ENCODE peak calls at places on chromosomes 4 and X, in ten cellular contexts. T, P, Z, V, X, L, E, I, W and S are unnamed samples. For H3K27me3, the result is how much of the 10 kb centered on the place peaks cover.

GRCh38 chr4:158121203-158121586 is 51.6 kb downstream of the GASK1B start:
- DNase-seq in T (no peak), P (no peak), Z (no peak), V (no peak), X (no peak), L (peak), E (no peak), I (no peak), W (peak), S (no peak)

GRCh38 chr4:38860788-38861424 is 4.3 kb upstream of the TLR6 start:
- DNase-seq in T (no peak), P (peak), Z (peak), V (no peak), X (peak), L (no peak), E (peak), I (peak), W (no peak), S (peak)

GRCh38 chr4:177047851-177048174 is 255.1 kb upstream of the VEGFC start:
- DNase-seq in T (no peak), P (no peak), Z (no peak), V (no peak), X (no peak), L (no peak), E (no peak), I (no peak), W (no peak), S (no peak)

GRCh38 chr4:184444953-184445309 is 29.4 kb downstream of the IRF2 start:
- DNase-seq in T (no peak), P (no peak), Z (no peak), V (no peak), X (no peak), L (no peak), E (no peak), I (no peak), W (no peak), S (no peak)

GRCh38 chr4:144670776-144671175 is 24.8 kb downstream of the HHIP start:
- DNase-seq in T (no peak), P (no peak), Z (no peak), V (no peak), X (no peak), L (no peak), E (no peak), I (no peak), W (no peak), S (no peak)

GRCh38 chr4:152947311-152947710 is 11.2 kb downstream of the FHDC1 start:
- DNase-seq in T (no peak), P (no peak), Z (no peak), V (no peak), X (no peak), L (no peak), E (no peak), I (no peak), W (no peak), S (no peak)

GRCh38 chr4:5823542-5824211 is 69.2 kb downstream of the CRMP1 start:
- DNase-seq in T (no peak), P (no peak), Z (no peak), V (no peak), X (no peak), L (no peak), E (peak), I (no peak), W (no peak), S (no peak)

GRCh38 chrX:19725545-19726102 is 161.8 kb downstream of the SH3KBP1 start:
- DNase-seq in T (no peak), P (no peak), Z (no peak), V (no peak), X (no peak), L (no peak), E (no peak), I (no peak), W (no peak), S (no peak)

GRCh38 chr4:176422511-176422910 is 102.7 kb downstream of the SPCS3 start:
- DNase-seq in T (no peak), P (no peak), Z (no peak), V (no peak), X (no peak), L (no peak), E (no peak), I (no peak), W (no peak), S (no peak)

GRCh38 chr4:36573441-36573840 is 292.0 kb downstream of the DTHD1 start:
- DNase-seq in T (no peak), P (no peak), Z (no peak), V (no peak), X (no peak), L (no peak), E (no peak), I (no peak), W (no peak), S (no peak)

GRCh38 chr4:153594208-153594607 is 89.9 kb upstream of the TLR2 start:
- DNase-seq in T (no peak), P (no peak), Z (no peak), V (no peak), X (no peak), L (no peak), E (peak), I (no peak), W (peak), S (no peak)

GRCh38 chr4:77579406-77580076 is 26.1 kb upstream of the CXCL13 start:
- DNase-seq in T (no peak), P (no peak), Z (no peak), V (no peak), X (no peak), L (peak), E (no peak), I (no peak), W (no peak), S (no peak)

GRCh38 chr4:8556341-8557150 is 23.6 kb upstream of the GPR78 start:
- DNase-seq in T (no peak), P (no peak), Z (no peak), V (no peak), X (no peak), L (peak), E (no peak), I (no peak), W (no peak), S (no peak)

GRCh38 chrX:101764538-101764937 is 104.9 kb upstream of the ARMCX2 start:
- DNase-seq in T (no peak), P (no peak), Z (no peak), V (no peak), X (no peak), L (peak), E (no peak), I (no peak), W (no peak), S (no peak)

GRCh38 chrX:47311857-47312774 is 58.3 kb upstream of the ZNF157 start:
- DNase-seq in T (peak), P (peak), Z (peak), V (peak), X (peak), L (peak), E (no peak), I (no peak), W (no peak), S (peak)

GRCh38 chrX:19799319-19800182 is 87.8 kb downstream of the SH3KBP1 start:
- DNase-seq in T (no peak), P (no peak), Z (no peak), V (no peak), X (no peak), L (peak), E (no peak), I (no peak), W (no peak), S (no peak)

GRCh38 chrX:9885150-9885549 is 82.0 kb upstream of the CLDN34 start:
- DNase-seq in T (no peak), P (peak), Z (peak), V (peak), X (peak), L (peak), E (peak), I (peak), W (peak), S (peak)

GRCh38 chr4:97038146-97038516 is 1105.1 kb downstream of the STPG2 start:
- DNase-seq in T (no peak), P (no peak), Z (no peak), V (no peak), X (no peak), L (no peak), E (no peak), I (no peak), W (no peak), S (no peak)

GRCh38 chr4:123397276-123398150 is 918 bp downstream of the SPRY1 start:
- DNase-seq in T (no peak), P (peak), Z (peak), V (peak), X (peak), L (peak), E (peak), I (peak), W (peak), S (peak)

GRCh38 chr4:169438057-169438480 is 167.3 kb upstream of the SH3RF1 start:
- DNase-seq in T (no peak), P (no peak), Z (no peak), V (no peak), X (no peak), L (no peak), E (no peak), I (no peak), W (no peak), S (no peak)

GRCh38 chr4:176376032-176376614 is 56.4 kb downstream of the SPCS3 start:
- DNase-seq in T (no peak), P (no peak), Z (peak), V (no peak), X (no peak), L (no peak), E (peak), I (no peak), W (no peak), S (no peak)

GRCh38 chr4:186948361-186949291 is 225.0 kb upstream of the FAT1 start:
- DNase-seq in T (no peak), P (peak), Z (peak), V (no peak), X (peak), L (peak), E (no peak), I (no peak), W (peak), S (no peak)

GRCh38 chrX:34467437-34467836 is 189.6 kb downstream of the TMEM47 start:
- DNase-seq in T (no peak), P (no peak), Z (no peak), V (no peak), X (no peak), L (peak), E (no peak), I (no peak), W (no peak), S (no peak)

GRCh38 chr4:7932333-7932732 is 7.3 kb downstream of the AFAP1 start:
- DNase-seq in T (no peak), P (no peak), Z (no peak), V (no peak), X (no peak), L (no peak), E (no peak), I (no peak), W (no peak), S (no peak)

GRCh38 chr4:59698041-59698440 is 1502.1 kb upstream of the ADGRL3 start:
- DNase-seq in T (no peak), P (no peak), Z (no peak), V (no peak), X (no peak), L (no peak), E (no peak), I (no peak), W (no peak), S (no peak)

GRCh38 chr4:4405358-4405962 is 18.6 kb downstream of the NSG1 start:
- DNase-seq in T (no peak), P (no peak), Z (no peak), V (no peak), X (no peak), L (no peak), E (no peak), I (no peak), W (no peak), S (no peak)

GRCh38 chrX:49066690-49067089 is 7.1 kb downstream of the PRAF2 start:
- DNase-seq in T (no peak), P (no peak), Z (no peak), V (no peak), X (no peak), L (no peak), E (no peak), I (no peak), W (no peak), S (no peak)

GRCh38 chr4:107853444-107854325 is 29.0 kb downstream of the SGMS2 start:
- DNase-seq in T (no peak), P (no peak), Z (no peak), V (no peak), X (no peak), L (peak), E (no peak), I (no peak), W (no peak), S (no peak)

GRCh38 chr4:72895408-72895807 is 174.1 kb downstream of the COX18 start:
- DNase-seq in T (no peak), P (no peak), Z (no peak), V (no peak), X (no peak), L (no peak), E (no peak), I (no peak), W (no peak), S (no peak)

GRCh38 chr4:156970501-156971167 is 965 bp downstream of the PDGFC start:
- DNase-seq in T (peak), P (peak), Z (peak), V (peak), X (peak), L (no peak), E (peak), I (peak), W (peak), S (peak)

GRCh38 chrX:113800955-113801354 is 782.9 kb upstream of the HTR2C start:
- DNase-seq in T (no peak), P (no peak), Z (no peak), V (no peak), X (no peak), L (no peak), E (no peak), I (no peak), W (no peak), S (no peak)
- H3K27me3 ChIP-seq in T (under half), P (under half), Z (under half), V (under half), X (under half), L (under half), E (under half), I (under half), W (under half), S (under half)

DNA sequence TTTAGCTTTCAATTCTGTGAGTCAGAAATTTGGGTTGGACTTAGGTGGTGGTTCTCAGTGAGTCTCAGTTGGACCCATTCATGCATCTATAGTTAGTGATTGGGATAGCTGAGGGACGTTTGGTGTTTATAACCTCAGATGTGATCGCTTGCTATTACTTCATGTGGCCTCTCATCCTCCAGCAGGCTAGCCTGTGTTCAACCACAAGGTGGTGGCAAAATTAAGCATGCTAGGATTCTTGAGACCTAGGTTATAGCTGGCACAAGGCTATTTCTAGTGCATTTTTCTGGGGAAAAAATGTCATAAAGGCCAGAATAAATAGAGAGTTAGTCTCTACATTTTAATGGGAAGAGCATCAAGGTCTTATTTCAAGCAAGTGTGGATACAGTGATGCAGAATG is 10.9 kb upstream of the GRPR start:
- DNase-seq in T (no peak), P (no peak), Z (no peak), V (no peak), X (no peak), L (no peak), E (no peak), I (no peak), W (no peak), S (no peak)
- TF ChIP-seq CTCF in T (no peak), P (peak), Z (no peak), V (no peak), X (no peak), L (peak), E (no peak), I (no peak), W (no peak), S (no peak)

DNA sequence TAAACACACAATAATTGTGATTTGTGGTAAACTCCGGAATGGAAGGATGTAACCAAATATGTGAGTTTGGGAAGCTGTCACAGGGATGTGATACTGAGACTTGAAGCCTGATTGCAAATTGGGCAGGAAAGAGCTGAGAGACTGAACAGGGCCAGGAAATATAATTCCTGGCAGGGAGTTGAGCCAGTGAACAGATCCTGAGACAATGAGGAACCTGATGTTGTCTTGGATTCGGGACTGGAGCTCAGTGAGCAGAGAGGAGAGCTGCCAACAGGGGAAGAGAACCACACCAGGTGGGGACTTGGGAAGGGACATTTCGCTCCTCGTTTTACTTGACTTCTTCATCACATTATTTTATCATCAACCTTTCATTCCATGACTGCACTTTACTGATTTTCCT is 386.0 kb downstream of the TLL1 start:
- DNase-seq in T (no peak), P (no peak), Z (no peak), V (no peak), X (no peak), L (no peak), E (no peak), I (no peak), W (no peak), S (no peak)
- H3K27me3 ChIP-seq in T (under half), P (under half), Z (under half), V (under half), X (under half), L (under half), E (under half), I (under half), W (under half), S (under half)

GRCh38 chr4:127416092-127416491 is 216.7 kb upstream of the INTU start:
- DNase-seq in T (no peak), P (no peak), Z (no peak), V (no peak), X (no peak), L (no peak), E (no peak), I (no peak), W (no peak), S (no peak)
- TF ChIP-seq CTCF in T (no peak), P (no peak), Z (no peak), V (no peak), X (no peak), L (no peak), E (no peak), I (no peak), W (no peak), S (no peak)

DNA sequence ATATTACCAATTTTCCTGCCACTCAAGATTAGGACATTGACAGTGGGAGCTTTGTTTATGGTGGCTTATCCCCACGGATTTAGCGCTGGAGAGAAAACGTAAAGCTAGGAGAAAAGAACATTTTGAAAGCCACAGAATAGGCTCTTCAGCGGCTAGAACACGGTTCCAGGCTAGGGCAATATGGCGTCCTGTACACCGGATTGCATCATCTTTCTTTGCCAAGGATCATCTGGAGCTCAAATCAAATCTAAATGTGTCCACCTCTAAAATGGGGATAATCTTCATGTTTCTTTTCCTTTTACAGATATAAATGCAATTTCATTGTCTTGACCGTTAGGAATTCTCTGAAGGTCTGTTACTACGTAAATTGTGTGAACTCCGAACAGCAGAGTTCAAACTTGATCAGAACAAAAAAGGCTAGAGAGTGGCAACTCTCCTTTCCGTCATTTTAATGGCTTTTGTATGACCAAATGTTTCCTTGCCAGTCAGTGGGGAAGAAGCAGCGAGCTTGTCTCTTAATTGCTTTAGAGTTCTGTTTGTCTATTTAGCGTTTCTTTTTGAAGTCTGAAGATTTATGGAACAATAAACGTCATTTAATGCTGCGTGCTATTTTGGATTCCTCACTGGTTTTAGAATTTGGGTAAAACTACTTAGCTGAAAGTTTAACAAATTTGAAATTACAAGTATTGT is 2.6 kb upstream of the WWC2 start:
- DNase-seq in T (no peak), P (no peak), Z (no peak), V (no peak), X (no peak), L (no peak), E (no peak), I (no peak), W (no peak), S (no peak)
- H3K27me3 ChIP-seq in T (under half), P (under half), Z (under half), V (under half), X (under half), L (under half), E (under half), I (under half), W (under half), S (under half)

DNA sequence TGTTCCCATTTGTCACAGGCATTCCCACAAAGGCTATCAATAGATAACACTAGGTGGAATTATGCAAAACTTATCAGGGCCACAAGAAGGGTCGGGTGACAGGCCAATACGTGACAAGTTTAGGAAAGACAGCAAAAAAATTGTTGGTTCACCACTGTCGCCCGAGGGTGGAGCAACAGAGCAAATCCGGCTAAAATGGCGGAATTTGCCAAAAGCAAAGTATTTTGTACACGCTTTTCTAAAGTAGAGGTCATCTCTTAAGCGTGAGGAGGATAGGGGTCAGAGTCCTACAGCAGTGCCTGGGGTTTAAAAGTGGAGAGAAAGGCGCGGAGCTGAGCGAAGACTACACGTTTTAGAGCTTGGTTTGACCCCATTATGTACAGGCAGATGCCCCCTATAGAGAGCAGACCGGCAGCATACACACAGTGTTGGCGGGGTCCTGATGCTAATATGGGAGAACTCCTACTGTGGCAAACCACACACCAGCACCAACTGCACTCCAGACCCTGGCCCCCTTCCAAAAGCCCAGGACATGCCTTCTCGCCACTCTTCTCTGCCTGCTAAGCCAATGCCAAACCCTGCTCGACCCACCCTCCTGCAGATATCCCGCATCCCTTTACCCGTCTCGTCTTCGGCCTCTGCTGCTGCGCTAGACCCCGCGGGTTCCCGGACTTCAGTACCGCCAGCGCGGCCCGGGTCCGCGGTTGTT is 733 bp downstream of the CCNA2 start:
- DNase-seq in T (no peak), P (peak), Z (peak), V (no peak), X (peak), L (peak), E (peak), I (no peak), W (peak), S (no peak)
- TF ChIP-seq CTCF in T (no peak), P (peak), Z (peak), V (no peak), X (no peak), L (peak), E (peak), I (no peak), W (no peak), S (no peak)

GRCh38 chr4:110616162-110617062 is 6.5 kb downstream of the PITX2 start:
- DNase-seq in T (no peak), P (no peak), Z (no peak), V (no peak), X (no peak), L (no peak), E (no peak), I (no peak), W (no peak), S (no peak)
- H3K27me3 ChIP-seq in T (under half), P (half or more), Z (half or more), V (half or more), X (under half), L (half or more), E (under half), I (half or more), W (half or more), S (half or more)

DNA sequence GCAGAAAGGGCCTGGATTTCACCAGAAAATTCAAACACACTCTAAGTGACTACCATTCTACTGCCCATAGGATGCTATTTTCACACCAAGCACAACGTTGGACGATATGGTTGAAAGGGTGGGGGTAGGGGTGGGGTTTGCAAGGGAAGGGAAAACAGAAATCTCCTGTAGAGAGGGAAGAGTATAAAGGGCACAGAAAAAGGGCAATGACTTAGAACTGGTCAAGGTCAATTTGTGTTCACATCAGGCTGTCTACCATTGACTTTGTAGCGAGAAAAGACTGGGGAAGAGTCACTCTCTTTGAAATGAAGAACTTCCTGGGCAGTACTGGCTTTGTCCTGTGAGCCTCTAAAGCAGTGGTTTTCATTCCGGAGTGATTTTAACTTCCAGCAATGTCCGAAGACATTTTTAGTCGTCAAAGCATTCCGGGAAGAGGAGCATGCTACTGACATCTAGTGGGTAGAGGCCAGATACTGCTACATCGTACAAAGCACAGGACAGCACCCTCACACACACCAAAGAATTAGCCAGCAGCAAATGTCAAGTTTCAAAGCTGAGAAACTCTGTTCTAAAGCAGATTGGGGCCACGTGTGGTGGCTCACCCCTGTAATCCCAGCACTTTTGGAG is 48.4 kb upstream of the SLC7A3 start:
- DNase-seq in T (no peak), P (peak), Z (peak), V (no peak), X (no peak), L (peak), E (no peak), I (no peak), W (no peak), S (no peak)
- TF ChIP-seq CTCF in T (no peak), P (peak), Z (peak), V (peak), X (no peak), L (peak), E (peak), I (peak), W (peak), S (no peak)